ENCODE peak calls at places on chromosomes 11 and 22, in eight cellular contexts. S is stimulated activated CD8-positive, alpha-beta memory T cell treated with anti-CD3 and anti-CD28 coated beads, Interleukin-15, amount 100 ng/mL, for 4 hours; J is progenitor cell of endocrine pancreas; U is HEK293T; R is activated T-cell treated with anti-CD3 and anti-CD28 coated beads for 1 hour; L is iris pigment epithelial cell; T is astrocyte of the spinal cord; M is amygdala. W is an unnamed sample.

GRCh38 chr11:66362481-66363147 is 8.9 kb downstream of the SLC29A2 start:
- DNase-seq in R (no peak), U (no peak), L (no peak), T (no peak), M (no peak), S (no peak), J (no peak), W (no peak)

GRCh38 chr22:26367402-26368245 is 61.4 kb upstream of the ASPHD2 start:
- DNase-seq in L (peak; percentile 36), U (peak; percentile 69), R (peak; percentile 55), M (no peak), J (peak; percentile 28), T (peak; percentile 38), S (peak; percentile 21), W (peak; percentile 49)

GRCh38 chr11:65382036-65382803 is at the start of gene SLC25A45:
- DNase-seq in T (peak; percentile 98), L (peak; percentile 99), R (peak; percentile 86), U (peak; percentile 78), M (peak; percentile 83), J (peak; percentile 58), S (peak; percentile 89), W (peak; percentile 98)

GRCh38 chr22:41523464-41524221 is 20.6 kb downstream of the POLR3H start:
- DNase-seq in S (no peak), L (peak; percentile 87), U (no peak), R (no peak), M (no peak), J (no peak), T (peak; percentile 43), W (no peak)

GRCh38 chr11:101445761-101446160 is 138.0 kb downstream of the TRPC6 start:
- DNase-seq in L (no peak), M (no peak), S (no peak), R (no peak), T (no peak), U (no peak), J (no peak), W (no peak)

GRCh38 chr11:45169310-45170072 is 23.1 kb downstream of the PRDM11 start:
- DNase-seq in J (no peak), T (no peak), S (no peak), L (peak; percentile 36), R (no peak), M (no peak), U (no peak), W (no peak)

GRCh38 chr11:75261474-75261847 is 20.9 kb downstream of the TPBGL start:
- DNase-seq in U (no peak), T (no peak), J (no peak), L (no peak), M (no peak), S (no peak), R (peak; percentile 17), W (no peak)

GRCh38 chr22:46521994-46522393 is 15.4 kb downstream of the CELSR1 start:
- DNase-seq in L (no peak), U (no peak), M (no peak), R (no peak), T (no peak), J (no peak), S (no peak), W (no peak)

GRCh38 chr11:104163100-104164027 is 583 bp downstream of the PDGFD start:
- DNase-seq in J (no peak), M (no peak), R (no peak), S (no peak), U (no peak), T (peak; percentile 23), L (peak; percentile 54), W (peak; percentile 68)

GRCh38 chr11:30471244-30471643 is 114.9 kb downstream of the MPPED2 start:
- DNase-seq in J (no peak), M (no peak), L (no peak), T (no peak), R (no peak), U (no peak), S (no peak), W (no peak)

GRCh38 chr11:59967677-59968394 is 4.0 kb downstream of the OOSP4A start:
- DNase-seq in M (no peak), U (no peak), T (no peak), R (no peak), S (no peak), L (no peak), J (no peak), W (no peak)

GRCh38 chr11:46001427-46002049 is 79.1 kb downstream of the LARGE2 start:
- DNase-seq in T (peak; percentile 45), U (no peak), J (no peak), M (no peak), L (peak; percentile 74), S (no peak), R (no peak), W (no peak)

GRCh38 chr22:37601540-37602442 is 6.8 kb upstream of the GGA1 start:
- DNase-seq in T (peak; percentile 19), R (no peak), L (peak; percentile 73), J (no peak), U (peak; percentile 60), S (no peak), M (no peak), W (peak; percentile 30)

GRCh38 chr11:59707371-59707770 is 6.3 kb downstream of the OR10V1 start:
- DNase-seq in S (no peak), R (no peak), J (no peak), L (no peak), T (peak; percentile 3), U (no peak), M (no peak), W (peak; percentile 6)